ENCODE peak calls at places on chromosome 2, in nine cellular contexts. K is fibroblast of lung, L is GM23248, O is neural progenitor cell, S is MM.1S, M is mammary epithelial cell, Y is HepG2, T is GM12878, P is endothelial cell of umbilical vein. N is an unnamed sample.

GRCh38 chr2:22634167-22634566 is 750.8 kb upstream of the KLHL29 start:
- DNase-seq in Y (no peak), L (no peak), M (no peak), P (no peak), S (no peak), T (no peak), K (no peak), O (no peak), N (no peak)

GRCh38 chr2:200336980-200337615 is 30.6 kb downstream of the SPATS2L start:
- DNase-seq in K (no peak), Y (no peak), L (peak), P (peak), M (no peak), T (no peak), S (no peak), O (no peak), N (peak)

GRCh38 chr2:173232956-173233744 is 121.5 kb upstream of the CDCA7 start:
- DNase-seq in K (no peak), M (no peak), L (peak), S (no peak), P (no peak), O (no peak), Y (no peak), T (no peak), N (peak)

GRCh38 chr2:231571810-231572209 is 20.9 kb upstream of the TEX44 start:
- DNase-seq in K (no peak), Y (no peak), P (no peak), M (no peak), O (no peak), S (no peak), T (no peak), L (no peak), N (no peak)

GRCh38 chr2:19799881-19800780 is 101.7 kb downstream of the TTC32 start:
- DNase-seq in K (peak), T (no peak), L (peak), S (no peak), Y (no peak), P (no peak), O (no peak), M (peak), N (peak)

GRCh38 chr2:205496777-205497176 is 185.5 kb upstream of the NRP2 start:
- DNase-seq in M (no peak), K (peak), T (no peak), Y (no peak), S (no peak), L (peak), P (no peak), O (no peak), N (peak)

GRCh38 chr2:75100011-75100680 is 99.2 kb downstream of the TACR1 start:
- DNase-seq in P (no peak), O (no peak), K (peak), M (peak), T (no peak), L (peak), S (no peak), Y (no peak), N (peak)

GRCh38 chr2:64359892-64360657 is 93.9 kb upstream of the LGALSL start:
- DNase-seq in K (peak), S (peak), L (peak), Y (peak), M (peak), T (no peak), P (peak), O (no peak), N (peak)

GRCh38 chr2:161571051-161571429 is 53.2 kb upstream of the SLC4A10 start:
- DNase-seq in T (no peak), L (no peak), Y (no peak), P (no peak), M (no peak), K (no peak), S (no peak), O (no peak), N (no peak)

GRCh38 chr2:72425996-72426395 is 278.3 kb upstream of the CYP26B1 start:
- DNase-seq in T (no peak), Y (no peak), P (no peak), M (no peak), O (no peak), L (peak), K (no peak), S (no peak), N (no peak)

DNA sequence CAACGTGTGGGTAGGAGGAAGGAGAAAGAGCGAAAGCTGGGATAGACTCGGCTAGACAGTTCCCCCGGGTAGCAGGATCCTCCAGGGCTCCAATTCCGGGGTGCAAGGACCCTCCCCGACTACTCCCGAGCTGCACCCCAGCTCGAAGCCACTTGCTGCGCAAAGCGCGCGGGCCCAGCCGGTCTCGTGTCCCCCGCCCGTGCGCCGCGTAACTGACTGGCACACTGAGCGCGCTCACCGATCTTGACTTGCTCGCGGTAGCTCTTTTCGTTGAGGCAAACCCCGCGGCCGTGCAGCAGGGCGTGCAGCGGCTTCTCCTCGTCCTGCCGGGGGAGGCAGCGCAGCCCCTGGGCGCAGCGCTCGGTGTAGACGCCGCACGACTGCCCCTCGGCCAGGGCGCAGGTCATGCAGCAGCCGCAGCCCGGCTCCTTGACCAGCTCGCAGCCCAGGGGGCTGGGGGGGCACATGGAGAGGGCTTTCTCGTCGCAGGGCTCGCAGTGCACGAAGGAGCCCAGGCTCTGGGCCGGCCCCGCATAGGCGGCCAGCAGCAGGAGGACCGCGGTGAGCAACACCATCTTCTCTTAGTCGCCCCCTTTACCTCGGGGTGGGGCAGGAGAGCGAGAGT is 1.0 kb downstream of the IGFBP5 start:
- DNase-seq in Y (no peak), K (peak), L (peak), T (no peak), O (peak), P (peak), M (peak), S (peak), N (peak)
- TF ChIP-seq EZH2 in Y (peak), K (no peak), L (peak), T (no peak), O (no peak), P (peak), M (peak), S (no peak), N (no peak)

DNA sequence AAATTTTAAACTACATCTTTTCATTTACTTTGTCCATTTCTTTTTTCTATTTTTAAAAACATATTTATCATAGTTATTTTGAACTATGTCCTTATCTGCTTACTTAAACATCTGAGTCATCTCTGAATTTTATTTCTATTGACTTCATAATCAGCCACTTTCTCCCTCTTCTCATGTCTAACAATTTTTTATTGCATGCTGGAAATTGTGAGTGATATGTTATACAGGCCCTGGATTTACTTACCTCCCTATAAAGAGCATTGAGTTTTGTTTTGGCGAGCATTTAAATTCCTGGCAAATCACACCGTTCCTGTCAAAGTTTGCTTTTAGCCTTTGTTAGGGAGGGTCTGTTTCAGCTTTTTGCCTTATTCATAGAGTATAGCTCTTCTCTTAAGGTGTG is 39.3 kb downstream of the KCNIP3 start:
- DNase-seq in O (no peak), S (no peak), P (no peak), T (no peak), L (no peak), Y (no peak), M (no peak), K (no peak), N (no peak)
- H3K9ac ChIP-seq in O (no peak), S (no peak), P (no peak), T (no peak), L (no peak), Y (no peak), M (no peak), K (no peak), N (no peak)

DNA sequence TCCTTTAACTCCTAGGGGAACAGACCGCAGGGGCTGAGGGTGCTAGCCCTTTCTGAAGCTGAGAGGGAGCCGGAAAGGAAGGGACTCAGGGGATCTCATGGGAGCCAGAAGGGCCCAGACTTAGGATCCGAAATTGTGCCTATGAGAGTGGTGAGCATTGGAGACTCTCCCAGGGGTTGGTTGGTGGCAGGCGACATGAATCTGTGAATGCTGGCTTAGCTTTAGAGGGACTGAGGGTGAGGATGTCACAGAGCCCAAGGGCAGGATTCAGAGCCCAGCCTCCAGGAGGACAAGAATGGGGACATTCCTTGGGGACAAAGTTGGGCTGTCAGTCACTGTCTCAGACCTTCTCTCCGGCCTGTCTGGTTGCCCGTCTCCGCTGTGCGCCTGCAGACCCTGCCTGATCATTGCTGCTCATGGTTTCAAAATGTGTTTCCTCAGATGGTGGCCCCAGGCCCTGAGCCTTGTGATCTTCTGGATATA is 17.5 kb downstream of the GNLY start:
- DNase-seq in T (no peak), K (no peak), S (no peak), O (no peak), Y (no peak), M (no peak), P (no peak), L (no peak), N (no peak)
- H3K27ac ChIP-seq in T (no peak), K (no peak), S (no peak), O (no peak), Y (no peak), M (no peak), P (no peak), L (no peak), N (no peak)

GRCh38 chr2:78457269-78457668 is 568.2 kb upstream of the REG3G start:
- DNase-seq in O (no peak), S (no peak), T (no peak), P (no peak), Y (no peak), M (no peak), L (no peak), K (no peak), N (no peak)

DNA sequence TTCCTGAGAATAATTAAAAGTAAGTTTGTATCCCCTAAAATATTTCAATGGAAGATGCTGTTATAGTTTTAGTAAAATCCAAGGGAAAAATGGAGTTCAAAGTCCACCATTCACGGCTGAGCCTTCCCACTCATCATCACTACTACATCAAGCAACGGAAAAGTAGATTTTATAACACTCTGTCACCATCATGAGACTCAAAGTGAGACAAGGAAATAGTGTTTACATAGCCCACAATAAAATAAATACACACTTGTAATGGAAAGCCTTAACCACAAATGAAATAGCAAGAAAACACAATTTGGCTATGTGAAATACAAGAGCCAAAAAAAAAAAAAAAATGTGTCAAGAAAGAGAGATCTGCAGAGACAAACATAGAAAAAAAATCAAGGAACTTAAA is 569.9 kb upstream of the REG3G start:
- DNase-seq in P (no peak), M (no peak), S (no peak), T (no peak), Y (no peak), K (no peak), O (no peak), L (no peak), N (no peak)
- TF ChIP-seq EZH2 in P (no peak), M (no peak), S (no peak), T (no peak), Y (no peak), K (no peak), O (no peak), L (no peak), N (no peak)

N was measured in astrocyte.